ENCODE peak calls at places on chromosomes 2 and 18, in four cellular contexts. F, A, M and P are unnamed samples.

GRCh38 chr2:66714651-66715050 is 279.7 kb downstream of the MEIS1 start:
- DNase-seq in A (no peak), M (peak), F (no peak), P (no peak)

GRCh38 chr2:32768387-32769174 is 140.7 kb downstream of the TTC27 start:
- DNase-seq in A (no peak), M (no peak), F (no peak), P (no peak)

GRCh38 chr2:132974477-132975050 is 304.6 kb upstream of the LYPD1 start:
- DNase-seq in M (no peak), A (no peak), F (no peak), P (no peak)

GRCh38 chr2:15246870-15247269 is 314.3 kb downstream of the NBAS start:
- DNase-seq in A (no peak), F (no peak), M (no peak), P (no peak)

GRCh38 chr2:46909153-46909552 is 6.5 kb downstream of the MCFD2 start:
- DNase-seq in M (no peak), A (no peak), F (no peak), P (no peak)

GRCh38 chr2:69382547-69382946 is 4.5 kb downstream of the GFPT1 start:
- DNase-seq in F (no peak), A (no peak), M (no peak), P (no peak)

GRCh38 chr18:59959079-59959478 is 59.3 kb downstream of the PMAIP1 start:
- DNase-seq in A (no peak), M (no peak), F (no peak), P (no peak)

GRCh38 chr2:234328444-234328990 is 168.4 kb downstream of the ARL4C start:
- DNase-seq in F (no peak), M (no peak), A (no peak), P (no peak)

GRCh38 chr18:63216497-63216896 is 103.1 kb downstream of the BCL2 start:
- DNase-seq in F (no peak), A (no peak), M (no peak), P (no peak)

GRCh38 chr2:135055182-135055786 is 3.2 kb downstream of the RAB3GAP1 start:
- DNase-seq in F (no peak), A (no peak), M (peak), P (peak)

GRCh38 chr18:13375302-13376255 is 157.0 kb downstream of the LDLRAD4 start:
- DNase-seq in A (no peak), M (peak), F (peak), P (peak)

GRCh38 chr2:177314194-177314593 is 49.7 kb upstream of the NFE2L2 start:
- DNase-seq in A (no peak), M (peak), F (no peak), P (peak)

GRCh38 chr2:38115216-38116012 is 39.5 kb upstream of the CYP1B1 start:
- DNase-seq in F (peak), A (peak), M (peak), P (peak)

GRCh38 chr2:176187306-176188217 is 906 bp upstream of the HOXD1 start:
- DNase-seq in F (no peak), A (peak), M (no peak), P (no peak)

GRCh38 chr2:174574657-174575056 is 22.9 kb downstream of the WIPF1 start:
- DNase-seq in A (no peak), M (no peak), F (no peak), P (no peak)

GRCh38 chr2:159004849-159005248 is 36.4 kb downstream of the TANC1 start:
- DNase-seq in M (no peak), A (no peak), F (no peak), P (no peak)

GRCh38 chr18:49178736-49179135 is 228.0 kb upstream of the SMAD7 start:
- DNase-seq in F (no peak), A (peak), M (peak), P (no peak)

GRCh38 chr2:9364791-9365497 is 58.4 kb downstream of the ITGB1BP1 start:
- DNase-seq in M (no peak), F (no peak), A (no peak), P (no peak)

GRCh38 chr2:20667531-20668401 is 822 bp downstream of the GDF7 start:
- DNase-seq in A (no peak), M (no peak), F (no peak), P (no peak)

GRCh38 chr2:11749646-11750349 is 3.4 kb downstream of the LPIN1 start:
- DNase-seq in F (no peak), A (no peak), M (peak), P (no peak)

GRCh38 chr2:10911291-10912075 is at the start of gene KCNF1:
- DNase-seq in F (no peak), A (peak), M (peak), P (peak)